ENCODE peak calls at places on chromosomes 12 and 14, in six cellular contexts. Q is activated naive CD8-positive, alpha-beta T cell treated with anti-CD3 and anti-CD28 coated beads, Interleukin-2, amount 50 U/mL, for 24 hours; F is stimulated activated CD4-positive, alpha-beta T cell treated with anti-CD3 and anti-CD28 coated beads, Interleukin-2, amount 100 ng/mL, for 4 hours; I is SW480; C is COR-L47; L is thoracic aorta. P is an unnamed sample.

GRCh38 chr12:45329702-45330101 is 113.8 kb downstream of the ANO6 start:
- DNase-seq in I (no peak), C (no peak), F (no peak), Q (no peak), L (no peak), P (no peak)

GRCh38 chr12:90235642-90236041 is 527.0 kb upstream of the ATP2B1 start:
- DNase-seq in L (no peak), C (no peak), Q (no peak), F (no peak), I (no peak), P (no peak)

GRCh38 chr12:102478416-102479098 is 1.8 kb downstream of the IGF1 start:
- DNase-seq in L (no peak), Q (peak; percentile 49), C (peak; percentile 83), F (no peak), I (peak; percentile 13), P (no peak)

GRCh38 chr14:35825968-35826217 is 245 bp upstream of the BRMS1L start:
- DNase-seq in L (no peak), C (no peak), I (no peak), F (no peak), Q (no peak), P (no peak)

GRCh38 chr14:60931206-60931605 is 49.7 kb downstream of the TRMT5 start:
- DNase-seq in I (no peak), L (no peak), F (no peak), Q (no peak), C (peak; percentile 39), P (no peak)

GRCh38 chr12:89160716-89161123 is 191.6 kb downstream of the DUSP6 start:
- DNase-seq in F (no peak), I (no peak), C (no peak), L (peak; percentile 8), Q (peak; percentile 44), P (no peak)

GRCh38 chr12:71865757-71866536 is 26.4 kb downstream of the TBC1D15 start:
- DNase-seq in Q (no peak), L (no peak), F (no peak), I (no peak), C (no peak), P (no peak)

GRCh38 chr14:99751539-99752485 is 41.4 kb upstream of the EML1 start:
- DNase-seq in L (no peak), C (no peak), I (no peak), F (no peak), Q (no peak), P (no peak)

GRCh38 chr12:124993568-124994434 is at the start of gene BRI3BP:
- DNase-seq in F (peak; percentile 62), I (peak; percentile 37), C (peak; percentile 42), L (no peak), Q (peak; percentile 82), P (peak; percentile 46)

GRCh38 chr12:79737875-79738718 is 47.3 kb upstream of the PAWR start:
- DNase-seq in C (peak; percentile 63), Q (peak; percentile 12), F (no peak), I (peak; percentile 73), L (no peak), P (peak; percentile 75)

GRCh38 chr14:36524220-36524837 is 4.3 kb upstream of the NKX2-1 start:
- DNase-seq in L (no peak), I (no peak), Q (no peak), C (no peak), F (no peak), P (no peak)

GRCh38 chr14:59688224-59689170 is 111.9 kb upstream of the CCDC175 start:
- DNase-seq in Q (peak; percentile 17), L (peak; percentile 21), C (peak; percentile 63), I (peak; percentile 50), F (no peak), P (peak; percentile 79)

GRCh38 chr14:65846469-65846868 is 433.9 kb downstream of the FUT8 start:
- DNase-seq in I (no peak), Q (no peak), C (peak; percentile 48), F (peak; percentile 12), L (no peak), P (no peak)

GRCh38 chr14:29242755-29243340 is 476.3 kb downstream of the FOXG1 start:
- DNase-seq in I (no peak), C (peak; percentile 89), F (no peak), Q (no peak), L (no peak), P (no peak)